ENCODE peak calls at places on chromosomes 2 and 18, in nine cellular contexts. One of them, this sample, is unnamed. For H3K27me3, the result is how much of the 10 kb centered on the place peaks cover.

GRCh38 chr2:230797515-230798495 is 66.9 kb upstream of the ITM2C start:
- DNase-seq in GM12878: no peak
- DNase-seq in hepatocyte: no peak
- DNase-seq in CD8-positive, alpha-beta T cell: no peak
- DNase-seq in breast epithelium: no peak
- DNase-seq in left lung: no peak
- DNase-seq in Caco-2: no peak
- DNase-seq in left ventricle myocardium inferior: no peak
- DNase-seq in endodermal cell: no peak
- DNase-seq in this sample: no peak

GRCh38 chr2:149612122-149612521 is 24.5 kb upstream of the MMADHC start:
- DNase-seq in GM12878: no peak
- DNase-seq in hepatocyte: no peak
- DNase-seq in CD8-positive, alpha-beta T cell: no peak
- DNase-seq in breast epithelium: no peak
- DNase-seq in left lung: no peak
- DNase-seq in Caco-2: peak
- DNase-seq in left ventricle myocardium inferior: no peak
- DNase-seq in endodermal cell: peak
- DNase-seq in this sample: no peak

GRCh38 chr18:24039666-24040065 is 25.1 kb downstream of the TTC39C start:
- DNase-seq in GM12878: no peak
- DNase-seq in hepatocyte: no peak
- DNase-seq in CD8-positive, alpha-beta T cell: no peak
- DNase-seq in breast epithelium: no peak
- DNase-seq in left lung: no peak
- DNase-seq in Caco-2: no peak
- DNase-seq in left ventricle myocardium inferior: no peak
- DNase-seq in endodermal cell: no peak
- DNase-seq in this sample: no peak

GRCh38 chr2:212606232-212606631 is 67.6 kb upstream of the ERBB4 start:
- DNase-seq in GM12878: no peak
- DNase-seq in hepatocyte: no peak
- DNase-seq in CD8-positive, alpha-beta T cell: no peak
- DNase-seq in breast epithelium: no peak
- DNase-seq in left lung: no peak
- DNase-seq in Caco-2: no peak
- DNase-seq in left ventricle myocardium inferior: no peak
- DNase-seq in endodermal cell: no peak
- DNase-seq in this sample: no peak

GRCh38 chr2:220373878-220374277 is 746.4 kb downstream of the SLC4A3 start:
- DNase-seq in GM12878: no peak
- DNase-seq in hepatocyte: no peak
- DNase-seq in CD8-positive, alpha-beta T cell: no peak
- DNase-seq in breast epithelium: no peak
- DNase-seq in left lung: no peak
- DNase-seq in Caco-2: no peak
- DNase-seq in left ventricle myocardium inferior: no peak
- DNase-seq in endodermal cell: no peak
- DNase-seq in this sample: no peak

GRCh38 chr2:168948621-168949212 is 47.6 kb downstream of the G6PC2 start:
- DNase-seq in GM12878: no peak
- DNase-seq in hepatocyte: peak
- DNase-seq in CD8-positive, alpha-beta T cell: no peak
- DNase-seq in breast epithelium: no peak
- DNase-seq in left lung: no peak
- DNase-seq in Caco-2: no peak
- DNase-seq in left ventricle myocardium inferior: no peak
- DNase-seq in endodermal cell: no peak
- DNase-seq in this sample: no peak

GRCh38 chr2:236972491-236973379 is 113.0 kb upstream of the COPS8 start:
- DNase-seq in GM12878: no peak
- DNase-seq in hepatocyte: peak
- DNase-seq in CD8-positive, alpha-beta T cell: no peak
- DNase-seq in breast epithelium: no peak
- DNase-seq in left lung: no peak
- DNase-seq in Caco-2: peak
- DNase-seq in left ventricle myocardium inferior: peak
- DNase-seq in endodermal cell: peak
- DNase-seq in this sample: peak

GRCh38 chr2:165961818-165962217 is 8.2 kb upstream of the TTC21B start:
- DNase-seq in GM12878: no peak
- DNase-seq in hepatocyte: no peak
- DNase-seq in CD8-positive, alpha-beta T cell: no peak
- DNase-seq in breast epithelium: no peak
- DNase-seq in left lung: no peak
- DNase-seq in Caco-2: no peak
- DNase-seq in left ventricle myocardium inferior: no peak
- DNase-seq in endodermal cell: no peak
- DNase-seq in this sample: no peak

GRCh38 chr2:53515435-53516332 is 251.9 kb upstream of the CHAC2 start:
- DNase-seq in GM12878: no peak
- DNase-seq in hepatocyte: no peak
- DNase-seq in CD8-positive, alpha-beta T cell: no peak
- DNase-seq in breast epithelium: no peak
- DNase-seq in left lung: no peak
- DNase-seq in Caco-2: no peak
- DNase-seq in left ventricle myocardium inferior: no peak
- DNase-seq in endodermal cell: peak
- DNase-seq in this sample: no peak

GRCh38 chr2:205660521-205661124 is 21.7 kb upstream of the NRP2 start:
- DNase-seq in GM12878: no peak
- DNase-seq in hepatocyte: no peak
- DNase-seq in CD8-positive, alpha-beta T cell: peak
- DNase-seq in breast epithelium: peak
- DNase-seq in left lung: no peak
- DNase-seq in Caco-2: no peak
- DNase-seq in left ventricle myocardium inferior: no peak
- DNase-seq in endodermal cell: no peak
- DNase-seq in this sample: no peak

GRCh38 chr2:226985227-226985946 is 149.5 kb downstream of the RHBDD1 start:
- DNase-seq in GM12878: peak
- DNase-seq in hepatocyte: peak
- DNase-seq in CD8-positive, alpha-beta T cell: no peak
- DNase-seq in breast epithelium: peak
- DNase-seq in left lung: no peak
- DNase-seq in Caco-2: peak
- DNase-seq in left ventricle myocardium inferior: no peak
- DNase-seq in endodermal cell: peak
- DNase-seq in this sample: no peak

GRCh38 chr2:231535961-231536360 is 5.7 kb upstream of the NMUR1 start:
- DNase-seq in GM12878: no peak
- DNase-seq in hepatocyte: no peak
- DNase-seq in CD8-positive, alpha-beta T cell: no peak
- DNase-seq in breast epithelium: no peak
- DNase-seq in left lung: no peak
- DNase-seq in Caco-2: no peak
- DNase-seq in left ventricle myocardium inferior: no peak
- DNase-seq in endodermal cell: peak
- DNase-seq in this sample: no peak

GRCh38 chr18:65901522-65901921 is 150.7 kb downstream of the CDH7 start:
- DNase-seq in GM12878: no peak
- DNase-seq in hepatocyte: no peak
- DNase-seq in CD8-positive, alpha-beta T cell: no peak
- DNase-seq in breast epithelium: no peak
- DNase-seq in left lung: no peak
- DNase-seq in Caco-2: no peak
- DNase-seq in left ventricle myocardium inferior: no peak
- DNase-seq in endodermal cell: no peak
- DNase-seq in this sample: no peak

GRCh38 chr2:191115391-191115790 is 35.4 kb downstream of the STAT4 start:
- DNase-seq in GM12878: peak
- DNase-seq in hepatocyte: no peak
- DNase-seq in CD8-positive, alpha-beta T cell: no peak
- DNase-seq in breast epithelium: no peak
- DNase-seq in left lung: no peak
- DNase-seq in Caco-2: no peak
- DNase-seq in left ventricle myocardium inferior: no peak
- DNase-seq in endodermal cell: no peak
- DNase-seq in this sample: no peak

GRCh38 chr2:42186945-42187632 is 17.9 kb downstream of the EML4 start:
- DNase-seq in GM12878: no peak
- DNase-seq in hepatocyte: no peak
- DNase-seq in CD8-positive, alpha-beta T cell: no peak
- DNase-seq in breast epithelium: no peak
- DNase-seq in left lung: no peak
- DNase-seq in Caco-2: no peak
- DNase-seq in left ventricle myocardium inferior: no peak
- DNase-seq in endodermal cell: no peak
- DNase-seq in this sample: no peak

GRCh38 chr2:233061591-233062446 is 1.7 kb downstream of the INPP5D start:
- DNase-seq in GM12878: no peak
- DNase-seq in hepatocyte: peak
- DNase-seq in CD8-positive, alpha-beta T cell: no peak
- DNase-seq in breast epithelium: no peak
- DNase-seq in left lung: peak
- DNase-seq in Caco-2: no peak
- DNase-seq in left ventricle myocardium inferior: peak
- DNase-seq in endodermal cell: peak
- DNase-seq in this sample: peak
- TF ChIP-seq CTCF in GM12878: peak
- TF ChIP-seq CTCF in hepatocyte: no peak
- TF ChIP-seq CTCF in CD8-positive, alpha-beta T cell: no peak
- TF ChIP-seq CTCF in breast epithelium: no peak
- TF ChIP-seq CTCF in left lung: peak
- TF ChIP-seq CTCF in Caco-2: peak
- TF ChIP-seq CTCF in left ventricle myocardium inferior: peak
- TF ChIP-seq CTCF in endodermal cell: peak
- TF ChIP-seq CTCF in this sample: peak

GRCh38 chr2:86336350-86337234 is 834 bp downstream of the REEP1 start:
- DNase-seq in GM12878: no peak
- DNase-seq in hepatocyte: peak
- DNase-seq in CD8-positive, alpha-beta T cell: no peak
- DNase-seq in breast epithelium: no peak
- DNase-seq in left lung: no peak
- DNase-seq in Caco-2: no peak
- DNase-seq in left ventricle myocardium inferior: peak
- DNase-seq in endodermal cell: peak
- DNase-seq in this sample: no peak
- H3K27me3 ChIP-seq in GM12878: under half
- H3K27me3 ChIP-seq in hepatocyte: under half
- H3K27me3 ChIP-seq in CD8-positive, alpha-beta T cell: under half
- H3K27me3 ChIP-seq in breast epithelium: under half
- H3K27me3 ChIP-seq in left lung: under half
- H3K27me3 ChIP-seq in Caco-2: under half
- H3K27me3 ChIP-seq in left ventricle myocardium inferior: half or more
- H3K27me3 ChIP-seq in endodermal cell: half or more
- H3K27me3 ChIP-seq in this sample: half or more

DNA sequence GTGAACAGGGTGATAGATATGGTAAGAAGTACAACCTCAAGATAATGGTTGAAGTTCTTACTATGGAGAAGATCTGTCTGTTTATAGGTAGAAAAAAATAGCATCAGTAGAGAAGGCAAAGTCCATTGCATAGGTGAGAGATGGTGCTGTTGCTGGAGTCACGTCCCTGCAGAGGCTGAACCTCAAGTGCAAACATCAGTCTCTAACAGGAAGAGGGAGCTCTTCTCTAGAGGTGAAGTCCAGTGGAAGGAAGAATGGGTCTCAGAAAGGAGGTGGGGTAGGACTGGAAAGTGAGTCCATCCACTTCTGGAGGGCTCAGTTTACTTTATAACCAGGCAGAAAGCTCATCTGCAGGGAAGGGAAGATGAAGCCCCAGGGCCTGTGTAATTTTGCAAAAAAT is 337.7 kb downstream of the MEIS1 start:
- DNase-seq in GM12878: no peak
- DNase-seq in hepatocyte: peak
- DNase-seq in CD8-positive, alpha-beta T cell: no peak
- DNase-seq in breast epithelium: no peak
- DNase-seq in left lung: no peak
- DNase-seq in Caco-2: no peak
- DNase-seq in left ventricle myocardium inferior: no peak
- DNase-seq in endodermal cell: peak
- DNase-seq in this sample: no peak
- TF ChIP-seq CTCF in GM12878: no peak
- TF ChIP-seq CTCF in hepatocyte: peak
- TF ChIP-seq CTCF in CD8-positive, alpha-beta T cell: no peak
- TF ChIP-seq CTCF in breast epithelium: no peak
- TF ChIP-seq CTCF in left lung: no peak
- TF ChIP-seq CTCF in Caco-2: no peak
- TF ChIP-seq CTCF in left ventricle myocardium inferior: no peak
- TF ChIP-seq CTCF in endodermal cell: peak
- TF ChIP-seq CTCF in this sample: no peak

DNA sequence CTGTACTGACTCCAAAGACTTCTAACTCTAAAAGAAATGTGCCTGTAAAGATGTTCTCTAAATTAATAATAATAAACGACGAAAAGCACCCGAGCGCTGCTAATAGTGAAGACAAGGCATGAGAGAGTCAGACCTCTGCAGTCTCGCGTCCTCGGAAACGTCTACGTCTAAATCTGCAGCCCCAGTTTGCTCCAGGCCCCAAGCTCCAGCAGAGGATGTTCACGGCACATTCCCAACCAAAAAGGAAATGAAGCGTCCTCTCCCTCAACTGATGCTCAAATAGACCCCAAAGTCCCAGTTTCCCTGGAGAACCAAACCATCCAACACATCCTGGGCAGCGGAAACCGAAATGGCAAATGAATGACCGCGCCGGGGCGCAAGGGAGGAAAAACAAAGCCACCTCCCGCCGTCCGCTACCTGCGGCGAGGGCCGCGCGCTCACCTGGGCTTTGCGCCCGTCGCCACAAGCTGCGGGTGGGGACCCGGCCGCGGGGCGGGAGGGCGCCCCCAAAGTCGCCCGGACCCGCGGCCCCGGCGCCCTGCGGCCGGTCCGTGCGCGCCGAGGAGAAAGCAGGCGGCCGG is 47.1 kb upstream of the CCDC150 start:
- DNase-seq in GM12878: no peak
- DNase-seq in hepatocyte: no peak
- DNase-seq in CD8-positive, alpha-beta T cell: no peak
- DNase-seq in breast epithelium: no peak
- DNase-seq in left lung: no peak
- DNase-seq in Caco-2: no peak
- DNase-seq in left ventricle myocardium inferior: peak
- DNase-seq in endodermal cell: peak
- DNase-seq in this sample: no peak
- H3K27me3 ChIP-seq in GM12878: under half
- H3K27me3 ChIP-seq in hepatocyte: under half
- H3K27me3 ChIP-seq in CD8-positive, alpha-beta T cell: under half
- H3K27me3 ChIP-seq in breast epithelium: under half
- H3K27me3 ChIP-seq in left lung: under half
- H3K27me3 ChIP-seq in Caco-2: under half
- H3K27me3 ChIP-seq in left ventricle myocardium inferior: under half
- H3K27me3 ChIP-seq in endodermal cell: under half
- H3K27me3 ChIP-seq in this sample: under half

This sample was measured in suprapubic skin.